ENCODE peak calls at places on chromosomes 3 and 15, in five cellular contexts. Q is cardiac fibroblast, J is cardiac muscle cell, A is heart right ventricle, N is brain microvascular endothelial cell. Y is an unnamed sample.

GRCh38 chr3:140242818-140243276 is 307.9 kb downstream of the CLSTN2 start:
- DNase-seq in Q (no peak), J (peak), A (no peak), N (peak), Y (peak)

GRCh38 chr15:60584355-60585023 is 105.5 kb upstream of the ICE2 start:
- DNase-seq in Q (no peak), J (no peak), A (no peak), N (no peak), Y (no peak)

GRCh38 chr3:155805204-155805801 is 775 bp downstream of the C3orf33 start:
- DNase-seq in Q (no peak), J (peak), A (no peak), N (peak), Y (no peak)

GRCh38 chr3:134378818-134379217 is 4.6 kb upstream of the AMOTL2 start:
- DNase-seq in Q (no peak), J (no peak), A (no peak), N (no peak), Y (peak)

GRCh38 chr3:188861847-188862740 is 309.7 kb upstream of the TPRG1 start:
- DNase-seq in Q (peak), J (peak), A (no peak), N (peak), Y (peak)

GRCh38 chr15:91223902-91224301 is 123.8 kb downstream of the SV2B start:
- DNase-seq in Q (no peak), J (no peak), A (no peak), N (no peak), Y (no peak)

GRCh38 chr3:31522152-31522551 is 10.6 kb upstream of the STT3B start:
- DNase-seq in Q (no peak), J (peak), A (no peak), N (no peak), Y (no peak)

GRCh38 chr3:101829066-101829830 is 20.1 kb upstream of the NFKBIZ start:
- DNase-seq in Q (peak), J (peak), A (peak), N (peak), Y (no peak)

GRCh38 chr3:47009225-47010049 is 30.0 kb downstream of the NBEAL2 start:
- DNase-seq in Q (peak), J (peak), A (peak), N (peak), Y (peak)

GRCh38 chr3:196499807-196500524 is 3.6 kb downstream of the RNF168 start:
- DNase-seq in Q (no peak), J (no peak), A (no peak), N (no peak), Y (no peak)

GRCh38 chr15:46127361-46127874 is 492.6 kb downstream of the SQOR start:
- DNase-seq in Q (no peak), J (no peak), A (no peak), N (no peak), Y (no peak)

GRCh38 chr3:10845240-10845761 is 29.3 kb downstream of the SLC6A11 start:
- DNase-seq in Q (no peak), J (no peak), A (peak), N (no peak), Y (no peak)

GRCh38 chr3:41199866-41200668 is 762 bp downstream of the CTNNB1 start:
- DNase-seq in Q (peak), J (peak), A (peak), N (no peak), Y (no peak)

GRCh38 chr3:32703491-32703968 is 18.5 kb downstream of the CNOT10 start:
- DNase-seq in Q (peak), J (peak), A (no peak), N (no peak), Y (no peak)

GRCh38 chr15:62816342-62817059 is 226.0 kb upstream of the TPM1 start:
- DNase-seq in Q (peak), J (peak), A (peak), N (peak), Y (no peak)

GRCh38 chr3:185153170-185153733 is 392 bp upstream of the C3orf70 start:
- DNase-seq in Q (no peak), J (no peak), A (no peak), N (peak), Y (no peak)

GRCh38 chr15:80072285-80072684 is 12.8 kb downstream of the ZFAND6 start:
- DNase-seq in Q (peak), J (peak), A (peak), N (peak), Y (peak)

GRCh38 chr15:94028121-94028520 is 203.2 kb upstream of the MCTP2 start:
- DNase-seq in Q (no peak), J (no peak), A (no peak), N (no peak), Y (no peak)

GRCh38 chr3:188389711-188390346 is 235.9 kb downstream of the LPP start:
- DNase-seq in Q (no peak), J (no peak), A (peak), N (no peak), Y (no peak)

GRCh38 chr3:197083486-197083885 is 53.9 kb upstream of the MELTF start:
- DNase-seq in Q (peak), J (peak), A (no peak), N (peak), Y (peak)

GRCh38 chr15:80404057-80404718 is at the start of gene ARNT2:
- DNase-seq in Q (no peak), J (peak), A (peak), N (no peak), Y (no peak)

GRCh38 chr15:88954431-88955277 is 41.5 kb upstream of the MFGE8 start:
- DNase-seq in Q (peak), J (peak), A (peak), N (peak), Y (no peak)

GRCh38 chr15:70308011-70308761 is 210.5 kb upstream of the TLE3 start:
- DNase-seq in Q (no peak), J (no peak), A (no peak), N (no peak), Y (no peak)

GRCh38 chr3:4071481-4072184 is 231.5 kb upstream of the SETMAR start:
- DNase-seq in Q (no peak), J (no peak), A (no peak), N (no peak), Y (no peak)

GRCh38 chr15:82739086-82739485 is 29.4 kb upstream of the AP3B2 start:
- DNase-seq in Q (no peak), J (no peak), A (no peak), N (peak), Y (no peak)

GRCh38 chr15:71348597-71348996 is 233.3 kb downstream of the THSD4 start:
- DNase-seq in Q (no peak), J (no peak), A (no peak), N (no peak), Y (no peak)

GRCh38 chr3:126356373-126357298 is 572 bp downstream of the KLF15 start:
- DNase-seq in Q (peak), J (peak), A (no peak), N (no peak), Y (no peak)

GRCh38 chr3:24829011-24829581 is 334.4 kb upstream of the THRB start:
- DNase-seq in Q (no peak), J (peak), A (no peak), N (no peak), Y (no peak)

DNA sequence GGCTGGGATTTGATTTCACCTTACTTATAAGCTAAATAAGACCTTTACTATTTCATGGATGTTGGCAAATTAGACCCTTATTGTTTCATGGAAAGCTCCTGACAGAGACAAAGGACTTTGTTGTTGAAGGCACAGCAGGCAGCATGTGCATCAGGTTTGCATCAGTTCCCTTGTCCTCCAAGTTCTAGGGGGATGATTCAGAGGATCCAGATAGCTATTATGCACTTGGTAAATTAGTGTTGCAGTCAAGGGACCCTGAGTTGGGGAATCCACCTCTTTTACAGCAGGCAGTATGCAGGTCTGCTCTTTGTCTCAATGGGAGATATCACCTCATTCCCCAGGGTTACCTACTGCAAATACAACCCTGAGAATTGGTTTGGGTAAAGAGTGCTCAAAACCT is 131.4 kb upstream of the IGSF10 start:
- DNase-seq in Q (no peak), J (no peak), A (no peak), N (no peak), Y (no peak)
- H3K4me3 ChIP-seq in Q (no peak), J (no peak), A (no peak), N (no peak), Y (no peak)

GRCh38 chr15:39976291-39977274 is 42.7 kb downstream of the EIF2AK4 start:
- DNase-seq in Q (peak), J (peak), A (peak), N (peak), Y (peak)
- H3K4me3 ChIP-seq in Q (peak), J (peak), A (peak), N (peak), Y (peak)

GRCh38 chr3:175526609-175527280 is 667.6 kb downstream of the NAALADL2 start:
- DNase-seq in Q (peak), J (peak), A (no peak), N (no peak), Y (no peak)
- H3K4me3 ChIP-seq in Q (peak), J (no peak), A (peak), N (peak), Y (peak)

DNA sequence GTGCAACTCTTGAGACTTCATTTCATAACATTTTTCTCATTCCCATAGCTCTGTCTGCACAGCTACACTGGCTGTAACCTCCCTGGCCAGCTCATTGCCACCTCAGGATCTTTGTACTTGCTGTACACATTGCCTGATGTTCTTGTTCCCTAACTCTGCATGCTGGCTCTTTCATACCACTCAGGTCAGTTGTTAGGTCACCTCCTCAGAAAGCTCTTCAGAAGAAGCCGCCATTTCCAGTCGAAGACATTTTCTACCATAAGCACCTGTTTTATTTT is 176.2 kb downstream of the AKAP13 start:
- DNase-seq in Q (no peak), J (no peak), A (no peak), N (no peak), Y (no peak)
- H3K4me3 ChIP-seq in Q (no peak), J (no peak), A (peak), N (no peak), Y (no peak)

DNA sequence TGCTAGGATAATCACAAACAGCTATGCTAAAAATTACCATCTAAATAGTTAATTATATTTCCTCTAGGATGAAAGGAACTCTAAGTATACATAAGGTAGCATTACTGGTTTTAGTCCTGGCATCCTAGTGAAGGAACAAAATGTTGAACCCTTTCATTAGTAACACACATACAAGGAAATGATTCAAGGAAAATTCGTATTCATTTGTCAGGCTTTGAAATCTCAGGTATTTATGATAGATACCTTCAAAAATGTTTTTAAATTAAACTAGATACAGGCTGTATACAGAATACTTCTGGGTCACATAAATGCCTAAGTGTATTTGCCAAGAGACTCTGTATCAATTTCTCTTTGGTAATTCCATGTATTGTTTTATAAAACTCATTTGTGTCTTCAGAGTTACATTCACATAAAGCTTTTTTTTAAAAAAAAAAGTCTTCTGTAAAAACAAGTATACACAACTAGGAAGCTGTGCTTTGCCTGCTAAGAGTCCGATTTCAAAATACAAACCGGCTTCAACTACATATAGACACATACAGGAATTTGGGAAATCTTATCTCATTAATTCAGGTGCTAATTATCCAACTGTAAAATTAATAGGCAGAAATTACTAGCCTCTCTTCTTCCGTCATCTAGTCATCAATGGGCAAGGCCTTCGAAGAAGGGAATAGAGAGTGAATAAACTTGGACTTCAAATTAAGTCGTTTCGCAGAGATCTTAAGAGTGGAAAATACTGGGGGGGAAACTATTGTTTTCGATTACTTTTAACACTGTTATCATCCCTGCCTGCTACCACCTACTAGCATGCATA is 1.3 kb downstream of the SECISBP2L start:
- DNase-seq in Q (no peak), J (peak), A (no peak), N (no peak), Y (no peak)
- H3K4me3 ChIP-seq in Q (peak), J (peak), A (peak), N (peak), Y (peak)

GRCh38 chr3:12187448-12188327 is 29.0 kb upstream of the TIMP4 start:
- DNase-seq in Q (peak), J (peak), A (no peak), N (peak), Y (no peak)
- H3K4me3 ChIP-seq in Q (no peak), J (no peak), A (peak), N (peak), Y (no peak)

DNA sequence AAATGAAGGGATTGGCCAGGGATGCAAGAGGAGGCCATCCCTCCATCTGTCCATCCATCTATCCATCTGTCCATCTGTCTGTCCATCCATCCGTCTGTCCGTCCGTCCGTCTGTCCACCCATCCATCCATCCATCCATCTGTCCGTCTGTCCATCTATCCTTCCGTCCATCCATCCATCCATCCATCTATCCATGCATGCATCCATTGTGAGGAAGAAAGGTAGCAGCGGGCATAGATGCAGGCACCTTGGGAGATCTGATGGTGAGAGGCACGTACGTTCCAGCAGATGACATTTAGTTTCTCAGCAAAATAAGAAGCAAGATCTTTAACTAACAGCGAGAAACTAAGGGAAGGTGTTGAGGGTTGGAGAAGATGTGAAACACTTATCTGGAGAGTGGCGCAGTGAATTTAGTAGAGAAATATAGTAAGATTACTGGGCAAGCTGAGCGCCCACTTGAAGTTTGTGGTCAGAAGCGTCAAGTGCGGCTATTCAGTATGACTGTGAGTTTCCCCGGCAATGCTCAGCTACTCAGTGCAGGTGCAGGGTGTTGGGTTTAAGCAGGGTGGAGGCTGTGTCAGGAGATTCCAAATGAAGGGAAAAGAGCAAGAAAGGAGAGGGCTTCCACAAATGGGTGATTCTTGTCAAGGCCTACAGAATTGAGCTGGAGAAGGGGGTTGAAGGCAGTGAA is 22.4 kb upstream of the SRP14 start:
- DNase-seq in Q (no peak), J (no peak), A (no peak), N (no peak), Y (no peak)
- H3K4me3 ChIP-seq in Q (no peak), J (no peak), A (no peak), N (no peak), Y (no peak)

GRCh38 chr15:96285306-96285705 is 45.2 kb upstream of the NR2F2 start:
- DNase-seq in Q (peak), J (peak), A (peak), N (peak), Y (peak)
- H3K4me3 ChIP-seq in Q (no peak), J (no peak), A (no peak), N (peak), Y (no peak)

GRCh38 chr3:152202976-152203626 is 65.6 kb upstream of the MBNL1 start:
- DNase-seq in Q (peak), J (peak), A (no peak), N (no peak), Y (no peak)
- H3K4me3 ChIP-seq in Q (no peak), J (no peak), A (peak), N (no peak), Y (no peak)